ENCODE peak calls at places on chromosomes 6 and 20, in four cellular contexts. K is psoas muscle; A is CD8-positive, alpha-beta T cell; D is DND-41. P is an unnamed sample.
A peak's percentile ranks its signal among the peaks of the same experiment; 100 is the strongest.

GRCh38 chr6:75842191-75842590 is 93.2 kb downstream of the MYO6 start:
- DNase-seq in A (no peak), D (no peak), K (no peak), P (no peak)

GRCh38 chr6:54327631-54328030 is 19.4 kb downstream of the TINAG start:
- DNase-seq in D (no peak), K (no peak), A (no peak), P (no peak)

GRCh38 chr6:113842165-113842564 is 15.0 kb upstream of the MARCKS start:
- DNase-seq in D (no peak), K (no peak), A (no peak), P (no peak)

GRCh38 chr6:111367393-111368088 is 115.5 kb downstream of the REV3L start:
- DNase-seq in D (no peak), A (no peak), K (no peak), P (no peak)

GRCh38 chr20:16821211-16822089 is 73.3 kb downstream of the OTOR start:
- DNase-seq in D (peak; percentile 40), A (no peak), K (no peak), P (no peak)

GRCh38 chr6:155078331-155078745 is 83.2 kb downstream of the TIAM2 start:
- DNase-seq in A (no peak), D (no peak), K (peak; percentile 22), P (no peak)

GRCh38 chr6:33692760-33693158 is 18.7 kb downstream of the UQCC2 start:
- DNase-seq in K (peak; percentile 59), D (no peak), A (peak; percentile 78), P (peak; percentile 60)

GRCh38 chr6:119090256-119090655 is 11.8 kb upstream of the FAM184A start:
- DNase-seq in K (no peak), A (no peak), D (no peak), P (no peak)

GRCh38 chr6:143111443-143111842 is 50.8 kb downstream of the AIG1 start:
- DNase-seq in A (no peak), K (no peak), D (no peak), P (no peak)

GRCh38 chr6:151699719-151700118 is 107.8 kb upstream of the ESR1 start:
- DNase-seq in K (no peak), D (no peak), A (no peak), P (no peak)

GRCh38 chr6:115078555-115078954 is 735.7 kb upstream of the HS3ST5 start:
- DNase-seq in D (no peak), K (no peak), A (no peak), P (no peak)

GRCh38 chr6:157699777-157700636 is 123.0 kb upstream of the SNX9 start:
- DNase-seq in D (no peak), K (no peak), A (no peak), P (no peak)

GRCh38 chr6:140043762-140044378 is 669.4 kb upstream of the CITED2 start:
- DNase-seq in A (no peak), K (no peak), D (no peak), P (no peak)

GRCh38 chr6:44041461-44042260 is 85.6 kb downstream of the MRPL14 start:
- DNase-seq in K (peak; percentile 52), D (peak; percentile 59), A (no peak), P (no peak)

GRCh38 chr6:107625264-107625663 is 135.3 kb downstream of the SOBP start:
- DNase-seq in D (no peak), K (peak; percentile 39), A (no peak), P (no peak)

GRCh38 chr6:55293116-55293515 is 34.2 kb upstream of the GFRAL start:
- DNase-seq in A (no peak), D (no peak), K (no peak), P (no peak)

GRCh38 chr20:51193066-51193772 is 170.3 kb upstream of the KCNG1 start:
- DNase-seq in A (no peak), D (no peak), K (no peak), P (no peak)

GRCh38 chr20:672975-673604 is 2.5 kb downstream of the SCRT2 start:
- DNase-seq in K (no peak), A (no peak), D (no peak), P (no peak)

GRCh38 chr6:15593798-15594197 is 69.0 kb downstream of the DTNBP1 start:
- DNase-seq in K (no peak), A (no peak), D (no peak), P (no peak)

GRCh38 chr20:51680067-51680749 is 88.0 kb downstream of the ATP9A start:
- DNase-seq in K (no peak), D (no peak), A (no peak), P (no peak)

GRCh38 chr6:11460837-11461661 is 76.5 kb upstream of the TMEM170B start:
- DNase-seq in D (no peak), K (no peak), A (no peak), P (no peak)

GRCh38 chr6:93419304-93420162 is at the start of gene EPHA7:
- DNase-seq in A (peak; percentile 29), D (no peak), K (peak; percentile 91), P (peak; percentile 18)

GRCh38 chr6:123448306-123448884 is 188.4 kb downstream of the TRDN start:
- DNase-seq in A (no peak), D (no peak), K (peak; percentile 15), P (no peak)

GRCh38 chr6:104226798-104227444 is 632.8 kb downstream of the HACE1 start:
- DNase-seq in K (no peak), D (no peak), A (no peak), P (no peak)

DNA sequence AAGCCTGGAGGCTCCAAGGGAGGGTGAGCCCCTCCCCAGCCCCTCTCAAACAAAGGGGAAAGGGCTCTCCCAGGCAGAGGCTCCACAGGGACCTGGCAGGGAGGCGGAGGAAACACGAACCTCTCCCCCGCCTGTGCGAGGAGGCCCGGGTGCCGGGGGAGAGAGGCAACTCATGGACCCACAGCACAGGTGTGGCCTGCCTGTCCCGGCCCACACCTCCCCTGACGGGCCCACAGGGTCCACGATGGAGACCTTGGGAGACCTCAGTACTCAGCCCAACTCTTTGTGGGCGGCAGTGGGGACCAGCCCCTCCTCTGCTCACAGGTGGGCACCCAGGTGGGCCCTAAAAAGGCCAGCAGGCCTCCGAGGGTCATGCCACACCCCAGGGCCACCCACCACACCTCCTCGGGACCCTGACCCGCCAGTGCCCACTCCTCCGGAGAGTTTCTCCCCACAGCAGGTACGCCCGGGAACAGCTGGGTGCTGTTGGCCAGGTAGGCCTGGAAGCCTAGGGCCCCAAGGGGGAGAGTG is 12.2 kb downstream of the LAMA5 start:
- DNase-seq in A (peak; percentile 17), D (no peak), K (peak; percentile 20), P (no peak)
- H3K4me1 ChIP-seq in A (no peaks in the 10 kb centered on the region), D (no peaks in the 10 kb centered on the region), K (peaks cover 66% of the 10 kb centered on the region), P (no peaks in the 10 kb centered on the region)

GRCh38 chr20:36465109-36466080 is 75.9 kb upstream of the MYL9 start:
- DNase-seq in K (peak; percentile 68), D (no peak), A (no peak), P (no peak)

GRCh38 chr20:36460648-36461599 is 80.4 kb upstream of the MYL9 start:
- DNase-seq in K (peak; percentile 97), D (peak; percentile 90), A (peak; percentile 91), P (peak; percentile 94)

GRCh38 chr20:36461600-36462439 is 79.5 kb upstream of the MYL9 start:
- DNase-seq in K (peak; percentile 79), D (peak; percentile 66), A (peak; percentile 39), P (peak; percentile 63)

GRCh38 chr20:36462440-36463211 is 78.7 kb upstream of the MYL9 start:
- DNase-seq in A (peak; percentile 29), D (peak; percentile 29), K (peak; percentile 80), P (no peak)

GRCh38 chr20:36463212-36464061 is 77.9 kb upstream of the MYL9 start:
- DNase-seq in K (no peak), A (no peak), D (no peak), P (no peak)
- H3K4me1 ChIP-seq in K (peaks cover 59% of the 10 kb centered on the region), A (peaks cover 70% of the 10 kb centered on the region), D (peaks cover 45% of the 10 kb centered on the region), P (peaks cover 74% of the 10 kb centered on the region)

GRCh38 chr6:90351696-90352095 is 55.1 kb upstream of the BACH2 start:
- DNase-seq in A (no peak), K (no peak), D (no peak), P (no peak)
- H3K4me1 ChIP-seq in A (peaks cover 11% of the 10 kb centered on the region), K (no peaks in the 10 kb centered on the region), D (peaks cover 25% of the 10 kb centered on the region), P (peaks cover 17% of the 10 kb centered on the region)

DNA sequence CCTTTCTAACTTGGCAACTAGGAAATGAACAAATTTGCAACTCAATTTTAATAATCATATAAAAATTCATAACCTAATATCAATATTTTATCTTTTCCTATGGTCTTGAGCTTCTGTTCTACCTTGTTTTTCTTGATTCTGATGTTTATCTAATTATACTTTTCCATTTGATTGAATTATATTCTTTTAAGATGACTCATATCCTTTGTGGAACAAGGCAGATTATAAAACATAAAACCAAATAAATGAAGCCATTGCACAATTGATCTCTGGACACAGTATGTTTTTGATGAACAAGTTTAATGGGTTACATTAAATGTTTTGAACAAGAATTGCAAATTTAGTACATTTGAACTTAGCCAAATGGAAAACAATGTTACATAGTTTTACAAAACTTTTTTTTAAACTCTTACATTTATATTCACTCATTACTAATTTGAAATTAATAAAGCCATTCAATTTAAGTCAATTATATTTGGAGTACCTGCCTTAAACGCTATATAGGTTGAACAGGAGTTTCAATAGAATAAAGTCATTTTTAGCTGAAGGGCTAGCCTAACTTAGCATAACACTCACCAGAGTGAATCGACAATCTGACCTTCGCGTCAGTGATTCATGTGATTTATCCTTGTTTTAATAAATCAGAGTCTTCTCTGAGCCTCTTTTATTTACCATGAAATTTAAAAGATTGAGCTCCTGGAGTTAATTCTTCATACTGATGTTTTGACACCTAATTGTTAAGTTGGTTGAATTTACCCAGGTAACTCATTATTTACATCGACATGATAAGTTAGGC is 3.8 kb downstream of the NCOA7 start:
- DNase-seq in A (no peak), D (no peak), K (no peak), P (no peak)
- H3K4me1 ChIP-seq in A (peaks cover 13% of the 10 kb centered on the region), D (peaks cover 38% of the 10 kb centered on the region), K (peaks cover 9% of the 10 kb centered on the region), P (peaks cover 27% of the 10 kb centered on the region)

GRCh38 chr20:5044075-5044620 is 42.8 kb upstream of the SLC23A2 start:
- DNase-seq in D (no peak), K (no peak), A (no peak), P (no peak)
- H3K4me1 ChIP-seq in D (no peaks in the 10 kb centered on the region), K (no peaks in the 10 kb centered on the region), A (no peaks in the 10 kb centered on the region), P (peaks cover 5% of the 10 kb centered on the region)

DNA sequence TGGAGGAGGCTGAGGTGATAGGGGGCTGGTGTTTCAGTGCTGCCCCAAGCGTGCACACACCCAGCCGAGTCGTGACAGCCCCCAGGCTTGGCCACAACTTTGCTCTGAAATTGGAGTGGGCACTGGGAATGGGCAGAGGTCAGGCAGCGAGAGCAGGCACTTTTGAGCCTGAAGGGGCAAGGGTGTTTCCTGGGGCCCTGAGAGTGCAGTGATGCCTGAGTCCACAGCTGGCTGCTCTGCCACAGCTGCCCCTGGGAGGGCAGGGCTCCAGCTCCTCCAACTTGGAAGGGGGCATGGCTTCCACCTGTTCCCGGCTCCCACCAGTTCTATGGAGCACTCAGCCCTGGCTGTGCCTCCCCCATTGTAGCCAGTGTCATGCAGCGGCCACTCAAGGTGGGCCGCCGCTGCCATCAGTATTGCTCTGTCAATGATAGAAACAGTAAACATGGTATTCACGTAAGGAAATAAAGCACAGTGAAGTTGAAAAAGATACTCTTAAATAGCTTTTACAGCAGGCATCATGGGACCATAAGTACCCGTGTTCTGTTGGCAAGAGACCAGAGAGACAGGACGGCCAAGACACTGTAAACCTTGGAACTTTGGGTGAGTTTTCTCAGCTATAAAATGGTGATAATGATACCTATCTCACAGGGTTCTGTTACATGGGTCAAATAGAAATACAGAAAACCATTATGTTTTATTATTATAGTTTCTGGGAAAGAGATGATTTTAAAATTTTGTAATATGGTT is 108.9 kb downstream of the THEMIS start:
- DNase-seq in A (no peak), D (no peak), K (no peak), P (no peak)
- H3K4me1 ChIP-seq in A (peaks cover 83% of the 10 kb centered on the region), D (peaks cover 9% of the 10 kb centered on the region), K (no peaks in the 10 kb centered on the region), P (peaks cover 76% of the 10 kb centered on the region)

P was measured in CD8-positive, alpha-beta memory T cell.